ENCODE peak calls at places on chromosomes 3 and 15, in four cellular contexts. P, W, A and D are unnamed samples.

GRCh38 chr15:31501074-31501473 is 174.4 kb downstream of the KLF13 start:
- DNase-seq in P (no peak), W (no peak), A (no peak), D (no peak)

GRCh38 chr3:155232605-155233004 is 60.9 kb downstream of the STRIT1 start:
- DNase-seq in P (peak; percentile 83), W (no peak), A (peak; percentile 85), D (no peak)

GRCh38 chr3:111577798-111578685 is 17.1 kb downstream of the ZBED2 start:
- DNase-seq in P (peak; percentile 82), W (no peak), A (no peak), D (no peak)

GRCh38 chr3:117752984-117753717 is 1043.6 kb downstream of the TUSC7 start:
- DNase-seq in P (no peak), W (no peak), A (no peak), D (no peak)

GRCh38 chr3:128763967-128764366 is 38.0 kb downstream of the RAB7A start:
- DNase-seq in P (no peak), W (no peak), A (no peak), D (no peak)

GRCh38 chr3:128343287-128344045 is 123.2 kb downstream of the DNAJB8 start:
- DNase-seq in P (peak; percentile 40), W (peak; percentile 61), A (no peak), D (no peak)

GRCh38 chr15:23039917-23040281 is 530 bp upstream of the TUBGCP5 start:
- DNase-seq in P (no peak), W (no peak), A (no peak), D (peak; percentile 21)

GRCh38 chr15:66625974-66626373 is 60.2 kb upstream of the LCTL start:
- DNase-seq in P (no peak), W (no peak), A (no peak), D (no peak)

GRCh38 chr3:58752168-58752567 is 85.6 kb upstream of the FAM3D start:
- DNase-seq in P (no peak), W (no peak), A (no peak), D (no peak)

GRCh38 chr3:195117978-195118581 is 152.9 kb downstream of the XXYLT1 start:
- DNase-seq in P (peak; percentile 77), W (no peak), A (no peak), D (no peak)

GRCh38 chr15:35986072-35986666 is 440.2 kb upstream of the DPH6 start:
- DNase-seq in P (no peak), W (no peak), A (peak; percentile 64), D (no peak)

GRCh38 chr15:50883903-50884302 is 24.6 kb upstream of the AP4E1 start:
- DNase-seq in P (peak; percentile 37), W (no peak), A (no peak), D (no peak)

GRCh38 chr3:32097768-32098167 is 8.7 kb upstream of the GPD1L start:
- DNase-seq in P (no peak), W (no peak), A (no peak), D (no peak)

GRCh38 chr15:50181983-50182232 is at the start of gene SLC27A2:
- DNase-seq in P (no peak), W (peak; percentile 80), A (no peak), D (peak; percentile 28)

GRCh38 chr3:114879059-114880031 is 267.7 kb downstream of the ZBTB20 start:
- DNase-seq in P (peak; percentile 44), W (no peak), A (peak; percentile 34), D (no peak)

GRCh38 chr3:144643778-144644191 is 672.2 kb downstream of the DIPK2A start:
- DNase-seq in P (peak; percentile 72), W (no peak), A (no peak), D (no peak)

GRCh38 chr15:95105229-95105628 is 873.9 kb downstream of the MCTP2 start:
- DNase-seq in P (peak; percentile 75), W (no peak), A (no peak), D (no peak)

GRCh38 chr3:176978441-176978840 is 218.8 kb downstream of the TBL1XR1 start:
- DNase-seq in P (no peak), W (no peak), A (no peak), D (no peak)

GRCh38 chr3:134357914-134358811 is 16.1 kb downstream of the AMOTL2 start:
- DNase-seq in P (peak; percentile 92), W (peak; percentile 73), A (peak; percentile 59), D (no peak)

GRCh38 chr15:77224352-77224751 is 153.4 kb upstream of the TSPAN3 start:
- DNase-seq in P (no peak), W (no peak), A (no peak), D (no peak)

GRCh38 chr3:4052691-4053090 is 250.5 kb upstream of the SETMAR start:
- DNase-seq in P (no peak), W (no peak), A (no peak), D (no peak)

GRCh38 chr15:42031211-42031915 is 10.5 kb upstream of the PLA2G4E start:
- DNase-seq in P (no peak), W (no peak), A (no peak), D (no peak)

GRCh38 chr15:35912196-35912595 is 366.2 kb upstream of the DPH6 start:
- DNase-seq in P (peak; percentile 20), W (no peak), A (no peak), D (no peak)

GRCh38 chr3:135865554-135865953 is 100.0 kb upstream of the PPP2R3A start:
- DNase-seq in P (no peak), W (no peak), A (no peak), D (no peak)

GRCh38 chr15:93200448-93201226 is 111.6 kb upstream of the RGMA start:
- DNase-seq in P (no peak), W (no peak), A (no peak), D (no peak)

GRCh38 chr3:180747805-180748361 is 68.6 kb upstream of the CCDC39 start:
- DNase-seq in P (no peak), W (no peak), A (no peak), D (no peak)

GRCh38 chr15:64681424-64682024 is 93.9 kb downstream of the RBPMS2 start:
- DNase-seq in P (peak; percentile 57), W (peak; percentile 78), A (peak; percentile 67), D (peak; percentile 85)

GRCh38 chr3:65632409-65632808 is 406.3 kb downstream of the MAGI1 start:
- DNase-seq in P (no peak), W (no peak), A (no peak), D (no peak)

GRCh38 chr3:4821975-4822374 is 157.3 kb upstream of the BHLHE40 start:
- DNase-seq in P (no peak), W (no peak), A (no peak), D (no peak)

GRCh38 chr3:65955792-65956477 is 82.8 kb downstream of the MAGI1 start:
- DNase-seq in P (peak; percentile 81), W (no peak), A (no peak), D (no peak)

GRCh38 chr3:106945435-106945834 is 431.8 kb upstream of the CCDC54 start:
- DNase-seq in P (no peak), W (no peak), A (no peak), D (no peak)

GRCh38 chr3:39166134-39166710 is 12.8 kb upstream of the CSRNP1 start:
- DNase-seq in P (peak; percentile 92), W (no peak), A (peak; percentile 34), D (no peak)

GRCh38 chr3:119628816-119629445 is 31.2 kb downstream of the PLA1A start:
- DNase-seq in P (no peak), W (no peak), A (no peak), D (no peak)

GRCh38 chr3:50164056-50164455 is 8.9 kb downstream of the SEMA3F start:
- DNase-seq in P (peak; percentile 61), W (no peak), A (peak; percentile 89), D (no peak)

GRCh38 chr3:13138566-13139145 is 65.4 kb upstream of the IQSEC1 start:
- DNase-seq in P (no peak), W (no peak), A (no peak), D (no peak)
- TF ChIP-seq CTCF in P (no peak), W (no peak), A (no peak), D (no peak)

GRCh38 chr3:150312018-150312657 is 96.0 kb upstream of the TSC22D2 start:
- DNase-seq in P (no peak), W (no peak), A (no peak), D (no peak)
- TF ChIP-seq CTCF in P (no peak), W (no peak), A (no peak), D (no peak)

DNA sequence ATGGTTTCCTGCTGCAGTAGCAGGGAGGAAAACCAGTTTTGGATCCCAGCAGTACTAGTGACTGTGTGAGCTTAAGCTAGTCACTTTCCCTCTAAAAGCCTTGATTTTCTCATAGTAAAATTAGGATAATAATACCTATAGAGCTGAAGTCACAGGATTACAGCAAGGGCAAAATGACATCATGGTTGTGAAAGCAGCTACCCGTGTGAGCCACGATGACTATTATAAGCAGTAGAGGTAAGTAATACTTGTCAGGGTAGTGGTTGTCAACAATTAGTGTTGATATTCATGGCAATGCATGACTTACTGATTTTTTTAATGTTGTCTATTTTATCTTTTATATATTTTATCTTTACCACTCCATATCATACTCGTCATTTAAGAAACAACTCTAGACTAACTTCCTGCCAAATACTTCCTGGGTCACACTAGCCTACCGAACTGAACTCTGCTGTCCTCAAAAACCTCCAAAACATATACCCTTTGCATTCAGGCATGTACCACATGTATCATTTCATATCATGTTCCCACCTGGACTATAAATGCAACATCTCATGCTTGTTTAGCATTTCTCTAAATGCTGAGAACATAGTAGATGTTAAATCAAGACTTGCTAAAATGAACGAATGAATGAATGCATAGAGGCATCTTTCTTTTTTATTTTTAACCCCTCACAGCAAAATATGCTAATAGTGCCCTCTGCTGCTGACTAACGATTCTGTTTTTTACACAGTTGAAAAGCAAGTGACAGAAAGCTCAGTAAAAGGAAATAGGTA is 172.6 kb downstream of the P3H2 start:
- DNase-seq in P (peak; percentile 35), W (no peak), A (no peak), D (no peak)
- TF ChIP-seq CTCF in P (peak; percentile 48), W (peak; percentile 81), A (peak; percentile 52), D (peak; percentile 48)

DNA sequence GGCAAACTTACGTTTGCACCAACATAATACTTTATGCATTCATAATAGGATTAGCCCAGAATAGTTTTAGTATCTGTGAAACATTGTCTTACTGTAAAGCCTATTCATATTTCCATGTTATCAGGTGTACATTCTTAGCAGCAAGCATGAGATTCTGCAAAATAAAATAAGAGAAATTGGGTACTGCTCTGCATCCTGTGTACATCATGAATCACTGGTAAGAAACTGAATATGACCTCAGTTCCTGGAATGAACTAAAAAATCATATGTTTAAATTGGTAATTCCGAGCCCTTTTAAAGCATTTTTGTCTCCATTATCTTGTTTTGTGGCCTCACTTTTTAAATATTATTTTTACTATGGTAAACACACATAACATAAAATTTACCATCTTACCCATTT is 605.1 kb downstream of the ROBO1 start:
- DNase-seq in P (peak; percentile 2), W (no peak), A (no peak), D (no peak)
- TF ChIP-seq CTCF in P (no peak), W (no peak), A (no peak), D (no peak)

DNA sequence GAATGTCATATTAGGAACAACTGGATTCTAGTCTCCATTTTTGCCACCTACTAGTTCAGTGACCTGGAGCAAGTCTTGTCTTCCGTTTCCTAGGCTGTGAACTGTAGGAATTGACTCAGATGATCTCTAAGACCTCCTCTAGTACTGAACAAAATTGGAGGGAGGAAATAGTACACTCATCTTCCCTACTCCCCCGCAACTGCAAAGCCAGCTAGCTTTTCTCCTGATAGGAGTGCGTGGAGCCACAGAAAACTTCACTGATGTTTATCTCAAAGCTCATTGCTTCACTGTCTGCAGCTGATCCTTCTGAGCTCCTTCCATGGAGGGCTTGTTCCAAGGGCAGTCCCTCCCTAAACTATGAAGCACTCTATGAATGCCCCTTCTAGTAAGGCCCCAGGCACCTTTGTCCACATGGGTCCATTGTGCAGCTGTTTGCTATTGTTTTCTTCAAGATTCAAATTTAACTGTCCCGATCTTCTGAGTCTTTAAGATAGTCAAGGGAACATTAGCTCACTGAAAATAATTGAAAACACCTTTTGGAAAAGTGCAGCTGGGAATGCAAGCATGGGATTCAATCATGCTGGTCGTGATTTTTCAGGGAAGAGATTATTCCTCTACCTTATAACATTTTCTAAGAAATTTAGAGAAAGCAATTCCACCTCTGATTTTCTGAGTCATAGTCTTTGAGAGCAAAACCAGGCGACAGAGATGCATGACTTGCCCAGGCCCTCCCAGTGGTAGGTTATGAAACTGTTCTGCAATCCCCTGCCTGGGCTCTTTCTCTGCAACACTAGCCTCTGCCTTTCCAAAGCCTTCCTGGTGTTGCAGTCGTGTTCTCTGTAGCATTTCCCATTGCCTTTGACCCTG is 24.3 kb downstream of the FILIP1L start:
- DNase-seq in P (peak; percentile 74), W (peak; percentile 57), A (peak; percentile 57), D (no peak)
- TF ChIP-seq CTCF in P (peak; percentile 87), W (peak; percentile 69), A (peak; percentile 33), D (no peak)